ENCODE peak calls at places on chromosomes 4 and X, in six cellular contexts. I, M, R, V, U and X are unnamed samples.

GRCh38 chr4:185358514-185359433 is 37.0 kb downstream of the LRP2BP start:
- DNase-seq in U (no peak), M (no peak), R (no peak), I (no peak), V (peak; percentile 79), X (no peak)

GRCh38 chrX:9728271-9728670 is 37.4 kb downstream of the GPR143 start:
- DNase-seq in I (no peak), R (no peak), U (no peak), V (no peak), M (peak; percentile 18), X (no peak)

GRCh38 chr4:5050520-5050955 is 742 bp upstream of the STK32B start:
- DNase-seq in R (peak; percentile 87), U (peak; percentile 47), I (peak; percentile 47), M (peak; percentile 91), V (peak; percentile 80), X (peak; percentile 69)

GRCh38 chr4:28518781-28519180 is 1658.1 kb downstream of the STIM2 start:
- DNase-seq in M (no peak), U (no peak), R (no peak), V (no peak), I (no peak), X (no peak)

GRCh38 chr4:162461952-162462351 is 298.2 kb upstream of the FSTL5 start:
- DNase-seq in U (no peak), M (peak; percentile 2), V (no peak), I (no peak), R (no peak), X (no peak)

GRCh38 chr4:22471419-22471818 is 44.4 kb downstream of the ADGRA3 start:
- DNase-seq in V (no peak), M (no peak), R (no peak), I (no peak), U (no peak), X (no peak)

GRCh38 chr4:27666943-27667342 is 806.3 kb downstream of the STIM2 start:
- DNase-seq in I (no peak), M (peak; percentile 48), V (no peak), U (no peak), R (no peak), X (no peak)

GRCh38 chr4:172865531-172866127 is 303.0 kb upstream of the GALNT7 start:
- DNase-seq in U (no peak), V (no peak), I (no peak), M (no peak), R (no peak), X (no peak)

GRCh38 chr4:32645653-32646052 is 1925.5 kb downstream of the PCDH7 start:
- DNase-seq in U (no peak), M (no peak), V (no peak), I (no peak), R (no peak), X (no peak)

GRCh38 chr4:165476214-165477098 is 97.6 kb downstream of the CPE start:
- DNase-seq in R (peak; percentile 18), V (no peak), U (no peak), M (no peak), I (no peak), X (no peak)

GRCh38 chr4:25926473-25926872 is 12.5 kb downstream of the SMIM20 start:
- DNase-seq in M (no peak), I (no peak), R (no peak), U (no peak), V (no peak), X (no peak)

GRCh38 chr4:11252149-11252548 is 176.5 kb downstream of the HS3ST1 start:
- DNase-seq in V (no peak), I (no peak), U (no peak), M (no peak), R (no peak), X (no peak)

GRCh38 chrX:68841251-68842049 is 12.6 kb downstream of the EFNB1 start:
- DNase-seq in U (peak; percentile 83), V (no peak), M (peak; percentile 41), I (peak; percentile 67), R (no peak), X (no peak)

GRCh38 chr4:38071801-38072567 is 111.8 kb downstream of the PTTG2 start:
- DNase-seq in I (no peak), R (no peak), M (peak; percentile 100), U (no peak), V (no peak), X (no peak)

GRCh38 chr4:20612313-20612712 is 87.9 kb upstream of the PACRGL start:
- DNase-seq in R (no peak), V (no peak), I (no peak), M (no peak), U (no peak), X (no peak)

GRCh38 chrX:107272431-107272921 is 66.1 kb downstream of the DNAAF6 start:
- DNase-seq in V (no peak), I (no peak), R (peak; percentile 14), U (peak; percentile 13), M (no peak), X (no peak)

GRCh38 chr4:73730854-73731253 is 9.5 kb upstream of the CXCL8 start:
- DNase-seq in R (no peak), V (no peak), I (no peak), U (no peak), M (peak; percentile 88), X (no peak)

GRCh38 chr4:83862471-83862870 is 326.6 kb downstream of the GPAT3 start:
- DNase-seq in M (no peak), R (no peak), I (no peak), U (no peak), V (no peak), X (no peak)

GRCh38 chrX:95505721-95506120 is 1178.9 kb upstream of the DIAPH2 start:
- DNase-seq in V (no peak), U (no peak), M (no peak), R (peak; percentile 17), I (no peak), X (no peak)

GRCh38 chrX:53481816-53482485 is 47.8 kb upstream of the HSD17B10 start:
- DNase-seq in U (peak; percentile 83), I (peak; percentile 51), V (peak; percentile 65), R (peak; percentile 63), M (peak; percentile 77), X (no peak)

GRCh38 chr4:6591781-6592180 is 16.8 kb downstream of the MAN2B2 start:
- DNase-seq in I (no peak), R (no peak), U (no peak), M (no peak), V (no peak), X (no peak)

GRCh38 chr4:78057135-78057599 is at the start of gene FRAS1:
- DNase-seq in V (no peak), I (peak; percentile 21), R (peak; percentile 79), U (peak; percentile 23), M (no peak), X (no peak)

GRCh38 chr4:48698029-48698901 is 81.8 kb downstream of the FRYL start:
- DNase-seq in R (peak; percentile 76), V (no peak), I (peak; percentile 47), U (peak; percentile 74), M (peak; percentile 54), X (no peak)

GRCh38 chr4:18860836-18861530 is 839.4 kb upstream of the LCORL start:
- DNase-seq in M (no peak), R (no peak), V (no peak), U (no peak), I (no peak), X (no peak)
- TF ChIP-seq CTCF in M (no peak), R (no peak), V (no peak), U (no peak), I (no peak), X (no peak)

GRCh38 chr4:15118281-15118680 is 116.0 kb downstream of the CPEB2 start:
- DNase-seq in R (peak; percentile 12), I (no peak), M (no peak), U (no peak), V (no peak), X (no peak)
- H3K4me3 ChIP-seq in R (no peak overlapping the region), I (no peak overlapping the region), M (no peak overlapping the region), U (no peak overlapping the region), V (no peak overlapping the region), X (no peak overlapping the region)

DNA sequence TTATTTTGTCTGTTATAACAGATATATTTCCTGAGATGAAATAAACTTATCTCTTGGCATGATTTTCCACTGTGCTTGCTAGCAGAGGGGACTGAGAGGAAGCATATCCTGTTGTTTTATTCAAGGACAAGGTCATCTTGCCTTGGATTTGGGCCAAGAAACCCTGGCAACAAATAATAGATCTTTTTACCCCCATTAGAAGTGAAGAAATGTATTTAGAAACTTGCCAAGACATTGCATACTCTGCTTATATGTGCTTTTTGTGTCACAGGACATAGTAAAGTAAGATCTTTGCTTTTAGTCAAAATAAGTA is 170.2 kb downstream of the RAPGEF2 start:
- DNase-seq in I (no peak), V (no peak), R (no peak), M (no peak), U (no peak), X (no peak)
- TF ChIP-seq CTCF in I (no peak), V (no peak), R (no peak), M (no peak), U (no peak), X (no peak)

GRCh38 chr4:24013666-24014422 is 124.0 kb upstream of the PPARGC1A start:
- DNase-seq in V (no peak), I (no peak), U (no peak), M (no peak), R (no peak), X (no peak)

GRCh38 chr4:24007740-24008348 is 118.0 kb upstream of the PPARGC1A start:
- DNase-seq in M (no peak), I (no peak), R (peak; percentile 30), U (no peak), V (no peak), X (no peak)

GRCh38 chr4:24010994-24011393 is 121.1 kb upstream of the PPARGC1A start:
- DNase-seq in V (no peak), M (no peak), U (no peak), I (no peak), R (no peak), X (no peak)

GRCh38 chr4:24006269-24006668 is 116.4 kb upstream of the PPARGC1A start:
- DNase-seq in U (no peak), M (no peak), R (no peak), V (no peak), I (no peak), X (no peak)

GRCh38 chr4:24010573-24010972 is 120.7 kb upstream of the PPARGC1A start:
- DNase-seq in V (no peak), M (no peak), R (no peak), U (no peak), I (no peak), X (no peak)
- H3K4me3 ChIP-seq in V (no peak overlapping the region), M (no peak overlapping the region), R (no peak overlapping the region), U (no peak overlapping the region), I (no peak overlapping the region), X (no peak overlapping the region)

GRCh38 chrX:11049976-11050375 is 61.2 kb upstream of the HCCS start:
- DNase-seq in R (no peak), M (no peak), U (no peak), I (no peak), V (no peak), X (no peak)
- TF ChIP-seq CTCF in R (no peak), M (no peak), U (no peak), I (no peak), V (no peak), X (no peak)

DNA sequence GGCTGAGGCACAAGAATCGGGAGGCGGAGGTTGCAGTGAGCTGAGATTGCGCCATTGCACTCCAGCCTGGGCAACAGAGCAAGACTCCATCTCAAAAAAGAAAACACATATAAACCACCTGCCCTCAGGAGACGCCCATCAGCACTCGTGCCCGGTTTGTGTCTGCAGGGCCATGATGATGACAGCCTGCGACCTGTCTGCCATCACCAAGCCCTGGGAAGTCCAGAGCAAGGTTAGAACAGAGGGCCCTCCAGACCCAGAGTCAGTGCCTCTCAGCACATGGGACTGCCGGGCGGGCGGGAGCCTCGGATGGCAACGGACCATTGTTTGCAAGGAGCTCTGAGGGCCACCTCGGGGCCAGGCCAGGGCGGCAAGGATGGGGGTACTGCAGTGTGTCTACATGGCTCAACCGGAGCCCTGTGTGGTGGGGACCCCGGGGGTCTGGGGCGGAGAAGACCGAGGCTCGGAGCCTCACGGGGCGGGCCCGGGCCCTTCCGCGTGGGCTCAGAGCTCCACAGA is 9.3 kb downstream of the ATP5ME start:
- DNase-seq in U (no peak), R (no peak), V (peak; percentile 35), M (no peak), I (no peak), X (no peak)
- H3K4me3 ChIP-seq in U (no peak overlapping the region), R (no peak overlapping the region), V (no peak overlapping the region), M (no peak overlapping the region), I (no peak overlapping the region), X (no peak overlapping the region)